ENCODE peak calls at places on chromosomes 6 and 20, in seven cellular contexts. One of them, this sample, is unnamed.
A peak's percentile ranks its signal among the peaks of the same experiment; 100 is the strongest.

GRCh38 chr20:39878321-39878720 is 810.7 kb downstream of the MAFB start:
- DNase-seq in HCT116: no peak
- DNase-seq in SK-N-SH: no peak
- DNase-seq in H1: no peak
- DNase-seq in HepG2: no peak
- DNase-seq in K562: no peak
- DNase-seq in GM12878: no peak
- DNase-seq in this sample: no peak

GRCh38 chr6:75437451-75438185 is 56.0 kb downstream of the FILIP1 start:
- DNase-seq in HCT116: no peak
- DNase-seq in SK-N-SH: no peak
- DNase-seq in H1: no peak
- DNase-seq in HepG2: no peak
- DNase-seq in K562: no peak
- DNase-seq in GM12878: no peak
- DNase-seq in this sample: no peak

GRCh38 chr20:36162272-36162966 is 7.9 kb downstream of the EPB41L1 start:
- DNase-seq in HCT116: no peak
- DNase-seq in SK-N-SH: peak; percentile 81
- DNase-seq in H1: no peak
- DNase-seq in HepG2: no peak
- DNase-seq in K562: peak; percentile 75
- DNase-seq in GM12878: no peak
- DNase-seq in this sample: no peak

GRCh38 chr6:18177566-18177965 is 22.3 kb downstream of the KDM1B start:
- DNase-seq in HCT116: no peak
- DNase-seq in SK-N-SH: no peak
- DNase-seq in H1: no peak
- DNase-seq in HepG2: no peak
- DNase-seq in K562: no peak
- DNase-seq in GM12878: no peak
- DNase-seq in this sample: no peak

GRCh38 chr6:154403803-154404202 is 47.2 kb upstream of the IPCEF1 start:
- DNase-seq in HCT116: no peak
- DNase-seq in SK-N-SH: peak; percentile 25
- DNase-seq in H1: no peak
- DNase-seq in HepG2: no peak
- DNase-seq in K562: no peak
- DNase-seq in GM12878: no peak
- DNase-seq in this sample: no peak

GRCh38 chr6:136956590-136957573 is 34.8 kb downstream of the SLC35D3 start:
- DNase-seq in HCT116: no peak
- DNase-seq in SK-N-SH: peak; percentile 45
- DNase-seq in H1: peak; percentile 70
- DNase-seq in HepG2: no peak
- DNase-seq in K562: peak; percentile 23
- DNase-seq in GM12878: no peak
- DNase-seq in this sample: no peak

GRCh38 chr6:78589426-78589825 is 277.9 kb upstream of the IRAK1BP1 start:
- DNase-seq in HCT116: no peak
- DNase-seq in SK-N-SH: no peak
- DNase-seq in H1: no peak
- DNase-seq in HepG2: no peak
- DNase-seq in K562: no peak
- DNase-seq in GM12878: no peak
- DNase-seq in this sample: no peak

GRCh38 chr6:57040011-57040410 is 6.5 kb upstream of the KIAA1586 start:
- DNase-seq in HCT116: peak; percentile 19
- DNase-seq in SK-N-SH: peak; percentile 19
- DNase-seq in H1: no peak
- DNase-seq in HepG2: no peak
- DNase-seq in K562: no peak
- DNase-seq in GM12878: no peak
- DNase-seq in this sample: no peak

GRCh38 chr6:53794073-53794719 is 609 bp upstream of the LRRC1 start:
- DNase-seq in HCT116: peak; percentile 56
- DNase-seq in SK-N-SH: peak; percentile 55
- DNase-seq in H1: peak; percentile 77
- DNase-seq in HepG2: peak; percentile 81
- DNase-seq in K562: no peak
- DNase-seq in GM12878: peak; percentile 17
- DNase-seq in this sample: peak; percentile 78

GRCh38 chr6:114592506-114592905 is 249.7 kb upstream of the HS3ST5 start:
- DNase-seq in HCT116: no peak
- DNase-seq in SK-N-SH: no peak
- DNase-seq in H1: no peak
- DNase-seq in HepG2: no peak
- DNase-seq in K562: no peak
- DNase-seq in GM12878: no peak
- DNase-seq in this sample: no peak

GRCh38 chr6:72832271-72832670 is 210.4 kb downstream of the KCNQ5 start:
- DNase-seq in HCT116: no peak
- DNase-seq in SK-N-SH: no peak
- DNase-seq in H1: no peak
- DNase-seq in HepG2: no peak
- DNase-seq in K562: no peak
- DNase-seq in GM12878: no peak
- DNase-seq in this sample: no peak

DNA sequence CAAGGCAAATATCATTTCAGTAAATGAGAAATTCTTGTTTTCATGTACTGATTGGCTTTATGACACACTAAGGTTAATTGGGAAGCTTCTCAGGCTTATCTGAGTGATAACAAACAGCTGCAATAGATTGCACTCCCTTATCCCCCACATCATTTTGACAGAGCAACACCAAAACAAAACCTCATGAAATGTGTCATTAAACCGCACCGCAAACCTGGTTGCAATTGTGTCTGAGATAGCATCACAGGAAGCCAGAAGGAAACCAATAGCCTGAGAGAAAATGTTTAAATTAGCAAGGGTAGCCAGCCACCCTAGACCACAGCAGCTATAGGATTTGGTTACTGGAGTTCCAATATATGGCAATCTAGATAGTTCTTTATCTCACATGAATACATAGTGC is 31.6 kb upstream of the LAMA4 start:
- DNase-seq in HCT116: no peak
- DNase-seq in SK-N-SH: peak; percentile 61
- DNase-seq in H1: no peak
- DNase-seq in HepG2: no peak
- DNase-seq in K562: no peak
- DNase-seq in GM12878: peak; percentile 11
- DNase-seq in this sample: no peak
- TF ChIP-seq JUND in HCT116: no peak
- TF ChIP-seq JUND in SK-N-SH: no peak
- TF ChIP-seq JUND in H1: no peak
- TF ChIP-seq JUND in HepG2: no peak
- TF ChIP-seq JUND in K562: no peak
- TF ChIP-seq JUND in GM12878: no peak
- TF ChIP-seq JUND in this sample: no peak

GRCh38 chr6:148747493-148748160 is 797 bp downstream of the UST start:
- DNase-seq in HCT116: no peak
- DNase-seq in SK-N-SH: peak; percentile 15
- DNase-seq in H1: peak; percentile 84
- DNase-seq in HepG2: no peak
- DNase-seq in K562: no peak
- DNase-seq in GM12878: no peak
- DNase-seq in this sample: peak; percentile 70
- TF ChIP-seq JUND in HCT116: no peak
- TF ChIP-seq JUND in SK-N-SH: no peak
- TF ChIP-seq JUND in H1: no peak
- TF ChIP-seq JUND in HepG2: no peak
- TF ChIP-seq JUND in K562: no peak
- TF ChIP-seq JUND in GM12878: no peak
- TF ChIP-seq JUND in this sample: no peak

GRCh38 chr6:14922706-14923105 is 323.2 kb upstream of the JARID2 start:
- DNase-seq in HCT116: no peak
- DNase-seq in SK-N-SH: no peak
- DNase-seq in H1: no peak
- DNase-seq in HepG2: no peak
- DNase-seq in K562: no peak
- DNase-seq in GM12878: no peak
- DNase-seq in this sample: no peak

GRCh38 chr6:14924126-14925024 is 321.5 kb upstream of the JARID2 start:
- DNase-seq in HCT116: no peak
- DNase-seq in SK-N-SH: no peak
- DNase-seq in H1: peak; percentile 62
- DNase-seq in HepG2: no peak
- DNase-seq in K562: no peak
- DNase-seq in GM12878: no peak
- DNase-seq in this sample: no peak

GRCh38 chr6:14921170-14921569 is 324.7 kb upstream of the JARID2 start:
- DNase-seq in HCT116: no peak
- DNase-seq in SK-N-SH: no peak
- DNase-seq in H1: no peak
- DNase-seq in HepG2: no peak
- DNase-seq in K562: peak; percentile 25
- DNase-seq in GM12878: no peak
- DNase-seq in this sample: no peak

GRCh38 chr6:14921878-14922277 is 324.0 kb upstream of the JARID2 start:
- DNase-seq in HCT116: no peak
- DNase-seq in SK-N-SH: no peak
- DNase-seq in H1: no peak
- DNase-seq in HepG2: no peak
- DNase-seq in K562: no peak
- DNase-seq in GM12878: no peak
- DNase-seq in this sample: no peak

DNA sequence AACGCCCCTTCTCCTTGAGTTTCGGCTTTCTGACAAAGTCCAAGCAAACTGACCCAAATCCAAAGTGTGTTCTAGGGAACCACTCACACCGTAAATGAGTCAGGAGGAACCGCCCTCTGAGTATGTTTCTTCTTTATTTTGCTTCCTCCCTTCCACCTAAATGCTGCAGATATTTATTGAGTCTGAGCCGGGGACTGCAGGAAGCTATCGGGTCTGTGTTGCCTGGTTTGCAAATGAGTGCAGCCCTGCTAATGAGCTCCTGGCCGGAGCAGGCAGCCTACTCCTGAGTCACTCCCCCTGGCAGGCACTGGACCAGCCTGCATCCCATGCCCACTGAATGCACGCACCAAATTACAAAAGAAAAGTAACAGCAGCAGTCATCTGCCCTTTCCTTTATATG is 323.6 kb upstream of the JARID2 start:
- DNase-seq in HCT116: no peak
- DNase-seq in SK-N-SH: peak; percentile 34
- DNase-seq in H1: no peak
- DNase-seq in HepG2: no peak
- DNase-seq in K562: no peak
- DNase-seq in GM12878: no peak
- DNase-seq in this sample: no peak
- TF ChIP-seq JUND in HCT116: no peak
- TF ChIP-seq JUND in SK-N-SH: no peak
- TF ChIP-seq JUND in H1: no peak
- TF ChIP-seq JUND in HepG2: no peak
- TF ChIP-seq JUND in K562: no peak
- TF ChIP-seq JUND in GM12878: no peak
- TF ChIP-seq JUND in this sample: no peak

GRCh38 chr20:50121858-50122271 is 8.9 kb upstream of the UBE2V1 start:
- DNase-seq in HCT116: no peak
- DNase-seq in SK-N-SH: peak; percentile 66
- DNase-seq in H1: no peak
- DNase-seq in HepG2: no peak
- DNase-seq in K562: no peak
- DNase-seq in GM12878: no peak
- DNase-seq in this sample: peak; percentile 65
- TF ChIP-seq JUND in HCT116: no peak
- TF ChIP-seq JUND in SK-N-SH: no peak
- TF ChIP-seq JUND in H1: no peak
- TF ChIP-seq JUND in HepG2: no peak
- TF ChIP-seq JUND in K562: no peak
- TF ChIP-seq JUND in GM12878: no peak
- TF ChIP-seq JUND in this sample: no peak

GRCh38 chr6:6932341-6932740 is 175.4 kb upstream of the RREB1 start:
- DNase-seq in HCT116: no peak
- DNase-seq in SK-N-SH: no peak
- DNase-seq in H1: no peak
- DNase-seq in HepG2: no peak
- DNase-seq in K562: no peak
- DNase-seq in GM12878: no peak
- DNase-seq in this sample: no peak

GRCh38 chr6:6927437-6928361 is 180.1 kb upstream of the RREB1 start:
- DNase-seq in HCT116: no peak
- DNase-seq in SK-N-SH: peak; percentile 25
- DNase-seq in H1: peak; percentile 56
- DNase-seq in HepG2: no peak
- DNase-seq in K562: peak; percentile 71
- DNase-seq in GM12878: no peak
- DNase-seq in this sample: peak; percentile 40

GRCh38 chr6:6930223-6930880 is 177.4 kb upstream of the RREB1 start:
- DNase-seq in HCT116: no peak
- DNase-seq in SK-N-SH: no peak
- DNase-seq in H1: no peak
- DNase-seq in HepG2: no peak
- DNase-seq in K562: no peak
- DNase-seq in GM12878: no peak
- DNase-seq in this sample: no peak

GRCh38 chr6:6932968-6933367 is 174.8 kb upstream of the RREB1 start:
- DNase-seq in HCT116: no peak
- DNase-seq in SK-N-SH: no peak
- DNase-seq in H1: no peak
- DNase-seq in HepG2: no peak
- DNase-seq in K562: no peak
- DNase-seq in GM12878: no peak
- DNase-seq in this sample: no peak

GRCh38 chr6:6931047-6932025 is 176.4 kb upstream of the RREB1 start:
- DNase-seq in HCT116: no peak
- DNase-seq in SK-N-SH: no peak
- DNase-seq in H1: no peak
- DNase-seq in HepG2: no peak
- DNase-seq in K562: no peak
- DNase-seq in GM12878: peak; percentile 15
- DNase-seq in this sample: no peak
- TF ChIP-seq JUND in HCT116: no peak
- TF ChIP-seq JUND in SK-N-SH: no peak
- TF ChIP-seq JUND in H1: no peak
- TF ChIP-seq JUND in HepG2: no peak
- TF ChIP-seq JUND in K562: no peak
- TF ChIP-seq JUND in GM12878: no peak
- TF ChIP-seq JUND in this sample: no peak

GRCh38 chr6:44034391-44034861 is 92.8 kb downstream of the MRPL14 start:
- DNase-seq in HCT116: no peak
- DNase-seq in SK-N-SH: no peak
- DNase-seq in H1: no peak
- DNase-seq in HepG2: no peak
- DNase-seq in K562: no peak
- DNase-seq in GM12878: no peak
- DNase-seq in this sample: no peak
- TF ChIP-seq JUND in HCT116: no peak
- TF ChIP-seq JUND in SK-N-SH: no peak
- TF ChIP-seq JUND in H1: no peak
- TF ChIP-seq JUND in HepG2: no peak
- TF ChIP-seq JUND in K562: no peak
- TF ChIP-seq JUND in GM12878: no peak
- TF ChIP-seq JUND in this sample: no peak

This sample was measured in T47D.